ENCODE peak calls at places on chromosomes 2 and 18, in seven cellular contexts. P, L, H, M, U, R and A are unnamed samples. For H3K36me3, H3K9me3 and H3K4me1, the result is how much of the 10 kb centered on the place peaks cover.

GRCh38 chr2:147711031-147711430 is 133.8 kb upstream of the ACVR2A start:
- DNase-seq in P (peak), L (no peak), H (peak), M (no peak), U (no peak), R (no peak), A (no peak)

GRCh38 chr2:180472133-180472532 is 465.0 kb upstream of the CWC22 start:
- DNase-seq in P (no peak), L (no peak), H (no peak), M (no peak), U (no peak), R (no peak), A (no peak)

GRCh38 chr2:96408631-96409542 is 73.3 kb downstream of the NCAPH start:
- DNase-seq in P (no peak), L (no peak), H (no peak), M (peak), U (peak), R (peak), A (no peak)

GRCh38 chr2:128187032-128187654 is 96.1 kb downstream of the UGGT1 start:
- DNase-seq in P (peak), L (peak), H (no peak), M (no peak), U (no peak), R (no peak), A (no peak)

GRCh38 chr2:44433841-44434240 is 72.1 kb downstream of the CAMKMT start:
- DNase-seq in P (peak), L (no peak), H (no peak), M (no peak), U (no peak), R (no peak), A (no peak)

GRCh38 chr18:66013976-66014375 is 263.2 kb downstream of the CDH7 start:
- DNase-seq in P (no peak), L (no peak), H (no peak), M (no peak), U (no peak), R (no peak), A (no peak)

GRCh38 chr2:239660390-239661228 is 259.8 kb upstream of the HDAC4 start:
- DNase-seq in P (no peak), L (no peak), H (peak), M (no peak), U (no peak), R (no peak), A (no peak)

GRCh38 chr2:96773922-96774321 is 13.2 kb downstream of the CNNM4 start:
- DNase-seq in P (peak), L (no peak), H (no peak), M (no peak), U (no peak), R (no peak), A (peak)

GRCh38 chr2:58515827-58516574 is 274.9 kb upstream of the FANCL start:
- DNase-seq in P (no peak), L (no peak), H (no peak), M (no peak), U (no peak), R (no peak), A (no peak)

GRCh38 chr2:217899231-217900009 is 103.4 kb downstream of the TNS1 start:
- DNase-seq in P (peak), L (peak), H (peak), M (peak), U (peak), R (peak), A (peak)

GRCh38 chr18:74623047-74623816 is 25.6 kb downstream of the ZNF407 start:
- DNase-seq in P (peak), L (no peak), H (no peak), M (no peak), U (no peak), R (no peak), A (no peak)

GRCh38 chr2:140657657-140658056 is 1473.2 kb downstream of the LRP1B start:
- DNase-seq in P (no peak), L (no peak), H (no peak), M (no peak), U (no peak), R (no peak), A (no peak)

GRCh38 chr2:60483400-60483799 is 70.1 kb downstream of the BCL11A start:
- DNase-seq in P (no peak), L (no peak), H (no peak), M (no peak), U (no peak), R (no peak), A (no peak)

GRCh38 chr18:22165049-22165602 is 4.3 kb upstream of the GATA6 start:
- DNase-seq in P (no peak), L (no peak), H (no peak), M (peak), U (no peak), R (no peak), A (no peak)

GRCh38 chr2:161414385-161415040 is 1.6 kb upstream of the TBR1 start:
- DNase-seq in P (peak), L (no peak), H (no peak), M (peak), U (peak), R (peak), A (no peak)

GRCh38 chr2:60215295-60215990 is 338.0 kb downstream of the BCL11A start:
- DNase-seq in P (no peak), L (no peak), H (no peak), M (no peak), U (no peak), R (peak), A (peak)

GRCh38 chr18:74682141-74682997 is 84.7 kb downstream of the ZNF407 start:
- DNase-seq in P (no peak), L (no peak), H (no peak), M (no peak), U (no peak), R (no peak), A (no peak)

GRCh38 chr2:131056204-131056975 is 36.9 kb downstream of the FAM168B start:
- DNase-seq in P (no peak), L (peak), H (no peak), M (no peak), U (no peak), R (no peak), A (no peak)

GRCh38 chr2:143063612-143064200 is 65.5 kb upstream of the ARHGAP15 start:
- DNase-seq in P (no peak), L (no peak), H (no peak), M (no peak), U (no peak), R (no peak), A (no peak)

GRCh38 chr2:120892967-120893667 is 157.4 kb downstream of the GLI2 start:
- DNase-seq in P (no peak), L (peak), H (no peak), M (no peak), U (peak), R (no peak), A (no peak)

GRCh38 chr2:134718095-134718955 is 475 bp downstream of the TMEM163 start:
- DNase-seq in P (peak), L (no peak), H (no peak), M (peak), U (peak), R (peak), A (no peak)

GRCh38 chr18:156514-157230 is 1.7 kb upstream of the USP14 start:
- DNase-seq in P (no peak), L (no peak), H (no peak), M (no peak), U (no peak), R (no peak), A (no peak)

GRCh38 chr2:99140056-99140859 is 1.2 kb upstream of the C2orf15 start:
- DNase-seq in P (no peak), L (no peak), H (no peak), M (no peak), U (no peak), R (no peak), A (no peak)

GRCh38 chr2:235561450-235561849 is 67.6 kb downstream of the AGAP1 start:
- DNase-seq in P (no peak), L (no peak), H (no peak), M (no peak), U (no peak), R (no peak), A (no peak)

GRCh38 chr2:1972428-1972827 is 228.1 kb upstream of the PXDN start:
- DNase-seq in P (no peak), L (no peak), H (peak), M (no peak), U (no peak), R (no peak), A (no peak)

GRCh38 chr2:31107588-31108300 is 30.5 kb downstream of the GALNT14 start:
- DNase-seq in P (no peak), L (no peak), H (no peak), M (no peak), U (no peak), R (no peak), A (no peak)

GRCh38 chr18:11407900-11408299 is 201.5 kb upstream of the SLC35G4 start:
- DNase-seq in P (no peak), L (no peak), H (no peak), M (no peak), U (no peak), R (no peak), A (no peak)

GRCh38 chr2:66547113-66547512 is 112.2 kb downstream of the MEIS1 start:
- DNase-seq in P (peak), L (no peak), H (no peak), M (no peak), U (no peak), R (no peak), A (no peak)

GRCh38 chr2:20330202-20330601 is 20.4 kb downstream of the PUM2 start:
- DNase-seq in P (no peak), L (no peak), H (no peak), M (no peak), U (no peak), R (no peak), A (no peak)

GRCh38 chr2:60502123-60502522 is 51.3 kb downstream of the BCL11A start:
- DNase-seq in P (no peak), L (no peak), H (no peak), M (no peak), U (no peak), R (no peak), A (no peak)

GRCh38 chr2:27573452-27573851 is 9.4 kb upstream of the ZNF512 start:
- DNase-seq in P (no peak), L (no peak), H (no peak), M (no peak), U (no peak), R (no peak), A (no peak)

GRCh38 chr2:8475349-8476045 is 206.4 kb upstream of the ID2 start:
- DNase-seq in P (peak), L (no peak), H (no peak), M (no peak), U (no peak), R (no peak), A (no peak)

GRCh38 chr2:189862751-189863150 is 78.5 kb downstream of the PMS1 start:
- DNase-seq in P (no peak), L (no peak), H (no peak), M (no peak), U (no peak), R (no peak), A (no peak)
- H3K36me3 ChIP-seq in P (under half), L (under half), H (under half), M (under half), U (under half), R (under half), A (under half)

GRCh38 chr2:182061739-182062138 is 76.1 kb downstream of the PPP1R1C start:
- DNase-seq in P (no peak), L (no peak), H (no peak), M (no peak), U (no peak), R (no peak), A (no peak)
- H3K9me3 ChIP-seq in P (under half), L (under half), H (under half), M (under half), U (under half), R (under half), A (under half)

DNA sequence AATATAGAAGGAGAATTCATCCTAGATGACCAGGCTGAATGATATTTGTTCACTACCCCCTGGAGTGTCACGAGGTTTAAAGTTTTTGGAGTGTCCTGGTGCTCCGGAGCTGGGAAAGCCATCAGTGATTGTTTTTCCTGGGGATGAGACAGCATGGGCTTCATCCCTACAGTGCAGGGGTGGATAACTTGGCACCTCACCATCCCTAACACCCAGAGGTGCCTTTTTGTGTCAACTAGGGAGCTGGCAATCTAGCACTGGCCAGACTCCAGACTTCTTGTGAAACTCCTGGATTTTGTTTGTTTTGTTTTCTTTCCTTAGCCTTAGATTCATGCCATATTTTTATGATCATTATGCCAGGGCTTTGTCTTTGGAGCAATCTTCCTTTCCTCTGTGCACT is 164.8 kb downstream of the PRKCE start:
- DNase-seq in P (no peak), L (peak), H (no peak), M (no peak), U (no peak), R (peak), A (no peak)
- H3K4me1 ChIP-seq in P (under half), L (half or more), H (under half), M (under half), U (under half), R (under half), A (under half)

DNA sequence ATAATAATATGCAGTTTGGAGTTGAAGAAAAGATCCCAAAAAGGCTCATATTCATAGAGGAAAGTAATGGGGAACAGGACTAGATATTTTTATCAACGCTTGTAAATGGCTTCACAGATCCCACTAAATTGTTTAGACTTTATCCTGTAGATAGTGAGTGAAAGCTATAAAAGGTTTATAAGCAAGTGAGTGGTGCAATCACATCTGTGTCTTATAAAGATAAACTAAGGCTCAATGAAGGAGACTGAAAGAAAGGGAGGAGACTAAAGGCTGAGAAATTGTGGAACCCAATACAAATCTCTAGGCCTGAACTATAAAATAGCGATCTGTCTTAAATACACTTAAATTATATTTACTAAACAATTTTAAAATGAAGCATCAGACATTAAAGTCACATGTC is 7.7 kb downstream of the SP3 start:
- DNase-seq in P (no peak), L (no peak), H (no peak), M (no peak), U (no peak), R (no peak), A (no peak)
- H3K36me3 ChIP-seq in P (under half), L (under half), H (under half), M (under half), U (under half), R (under half), A (under half)

GRCh38 chr18:77671456-77672167 is 422.0 kb downstream of the GALR1 start:
- DNase-seq in P (no peak), L (no peak), H (no peak), M (no peak), U (no peak), R (no peak), A (no peak)
- H3K9me3 ChIP-seq in P (under half), L (under half), H (under half), M (under half), U (under half), R (under half), A (under half)